ENCODE peak calls at places on chromosomes 5 and 9, in ten cellular contexts. S is lung microvascular endothelial cell; J is CD4-positive, alpha-beta T cell; T is KBM-7; C is astrocyte; G is non-pigmented ciliary epithelial cell; V is stimulated activated CD8-positive, alpha-beta memory T cell treated with anti-CD3 and anti-CD28 coated beads, Interleukin-15, amount 100 ng/mL, for 4 hours; Y is dorsolateral prefrontal cortex; L is hepatic stellate cell; Q is activated naive CD4-positive, alpha-beta T cell treated with Interleukin-2 at 50 U/mL for 16 hours. X is an unnamed sample.

GRCh38 chr5:126624534-126624933 is 23.8 kb downstream of the PHAX start:
- DNase-seq in G (peak), V (no peak), Y (no peak), Q (no peak), L (peak), C (peak), J (no peak), T (no peak), S (peak), X (no peak)

GRCh38 chr5:38469707-38470267 is 86.7 kb downstream of the LIFR start:
- DNase-seq in Q (no peak), S (no peak), V (no peak), J (no peak), C (no peak), T (no peak), Y (no peak), G (no peak), L (no peak), X (no peak)

GRCh38 chr5:149326611-149327010 is 18.7 kb upstream of the GRPEL2 start:
- DNase-seq in G (no peak), L (no peak), J (no peak), Y (no peak), S (no peak), T (no peak), Q (no peak), C (no peak), V (no peak), X (no peak)

GRCh38 chr5:123367739-123368138 is 55.5 kb downstream of the CEP120 start:
- DNase-seq in Y (no peak), L (no peak), J (no peak), V (no peak), T (peak), C (peak), Q (no peak), G (no peak), S (peak), X (no peak)

GRCh38 chr5:142506046-142506445 is 179.8 kb downstream of the FGF1 start:
- DNase-seq in G (no peak), S (no peak), J (no peak), T (no peak), Y (no peak), C (peak), Q (no peak), V (no peak), L (no peak), X (no peak)

GRCh38 chr5:177552839-177553455 is 1.4 kb downstream of the FAM193B start:
- DNase-seq in T (no peak), Q (no peak), L (peak), C (no peak), Y (no peak), S (peak), G (no peak), V (no peak), J (no peak), X (no peak)

GRCh38 chr9:1332161-1332560 is 282.0 kb downstream of the DMRT2 start:
- DNase-seq in L (no peak), T (no peak), G (no peak), J (no peak), C (no peak), V (no peak), Y (no peak), S (no peak), Q (no peak), X (no peak)

GRCh38 chr5:139638090-139638735 is 9.9 kb upstream of the CXXC5 start:
- DNase-seq in Y (peak), C (peak), Q (no peak), L (peak), T (peak), S (peak), V (no peak), J (no peak), G (no peak), X (peak)

GRCh38 chr5:114362977-114363721 is 1.3 kb downstream of the KCNN2 start:
- DNase-seq in Y (no peak), S (peak), C (no peak), L (no peak), G (no peak), T (no peak), Q (no peak), V (no peak), J (no peak), X (no peak)

GRCh38 chr5:178107889-178108288 is 5.4 kb upstream of the N4BP3 start:
- DNase-seq in Y (no peak), V (no peak), Q (no peak), J (no peak), L (peak), S (no peak), G (no peak), C (no peak), T (no peak), X (no peak)

X was measured in memory B cell.